ENCODE peak calls at places on chromosome 9, in five cellular contexts. One of them, this sample, is unnamed. For H3K27me3, the result is how much of the 10 kb centered on the place peaks cover.

GRCh38 chr9:12775963-12776774 is 1.3 kb downstream of the LURAP1L start:
- DNase-seq in colonic mucosa: peak
- DNase-seq in psoas muscle: peak
- DNase-seq in SK-N-SH: peak
- DNase-seq in dorsolateral prefrontal cortex: peak
- DNase-seq in this sample: peak

GRCh38 chr9:99699386-99699785 is 122.3 kb upstream of the NR4A3 start:
- DNase-seq in colonic mucosa: no peak
- DNase-seq in psoas muscle: no peak
- DNase-seq in SK-N-SH: no peak
- DNase-seq in dorsolateral prefrontal cortex: no peak
- DNase-seq in this sample: no peak

GRCh38 chr9:97900738-97901565 is 21.3 kb downstream of the TRMO start:
- DNase-seq in colonic mucosa: no peak
- DNase-seq in psoas muscle: no peak
- DNase-seq in SK-N-SH: peak
- DNase-seq in dorsolateral prefrontal cortex: no peak
- DNase-seq in this sample: no peak

GRCh38 chr9:37925786-37926736 is 22.1 kb upstream of the SLC25A51 start:
- DNase-seq in colonic mucosa: no peak
- DNase-seq in psoas muscle: no peak
- DNase-seq in SK-N-SH: no peak
- DNase-seq in dorsolateral prefrontal cortex: no peak
- DNase-seq in this sample: no peak

GRCh38 chr9:107425110-107426025 is 64.2 kb downstream of the KLF4 start:
- DNase-seq in colonic mucosa: peak
- DNase-seq in psoas muscle: peak
- DNase-seq in SK-N-SH: peak
- DNase-seq in dorsolateral prefrontal cortex: peak
- DNase-seq in this sample: peak

GRCh38 chr9:129719135-129719534 is 33.7 kb downstream of the PTGES start:
- DNase-seq in colonic mucosa: no peak
- DNase-seq in psoas muscle: no peak
- DNase-seq in SK-N-SH: no peak
- DNase-seq in dorsolateral prefrontal cortex: no peak
- DNase-seq in this sample: no peak

GRCh38 chr9:30075451-30076199 is 2308.8 kb upstream of the ACO1 start:
- DNase-seq in colonic mucosa: no peak
- DNase-seq in psoas muscle: no peak
- DNase-seq in SK-N-SH: no peak
- DNase-seq in dorsolateral prefrontal cortex: no peak
- DNase-seq in this sample: no peak

GRCh38 chr9:114083693-114084092 is 5.6 kb upstream of the AMBP start:
- DNase-seq in colonic mucosa: no peak
- DNase-seq in psoas muscle: no peak
- DNase-seq in SK-N-SH: no peak
- DNase-seq in dorsolateral prefrontal cortex: no peak
- DNase-seq in this sample: no peak

GRCh38 chr9:114434878-114435311 is 47.1 kb upstream of the AKNA start:
- DNase-seq in colonic mucosa: no peak
- DNase-seq in psoas muscle: no peak
- DNase-seq in SK-N-SH: peak
- DNase-seq in dorsolateral prefrontal cortex: no peak
- DNase-seq in this sample: no peak

GRCh38 chr9:6632516-6633328 is 12.8 kb downstream of the GLDC start:
- DNase-seq in colonic mucosa: peak
- DNase-seq in psoas muscle: no peak
- DNase-seq in SK-N-SH: no peak
- DNase-seq in dorsolateral prefrontal cortex: no peak
- DNase-seq in this sample: no peak

GRCh38 chr9:27203783-27204182 is 93.2 kb downstream of the EQTN start:
- DNase-seq in colonic mucosa: no peak
- DNase-seq in psoas muscle: no peak
- DNase-seq in SK-N-SH: no peak
- DNase-seq in dorsolateral prefrontal cortex: no peak
- DNase-seq in this sample: no peak

GRCh38 chr9:15735083-15735974 is 182.5 kb downstream of the CCDC171 start:
- DNase-seq in colonic mucosa: no peak
- DNase-seq in psoas muscle: no peak
- DNase-seq in SK-N-SH: no peak
- DNase-seq in dorsolateral prefrontal cortex: no peak
- DNase-seq in this sample: peak

GRCh38 chr9:127522727-127523126 is 71.4 kb downstream of the LRSAM1 start:
- DNase-seq in colonic mucosa: peak
- DNase-seq in psoas muscle: no peak
- DNase-seq in SK-N-SH: no peak
- DNase-seq in dorsolateral prefrontal cortex: no peak
- DNase-seq in this sample: no peak

GRCh38 chr9:119852399-119852798 is 483.2 kb upstream of the BRINP1 start:
- DNase-seq in colonic mucosa: no peak
- DNase-seq in psoas muscle: no peak
- DNase-seq in SK-N-SH: peak
- DNase-seq in dorsolateral prefrontal cortex: no peak
- DNase-seq in this sample: no peak

GRCh38 chr9:104287255-104287872 is 193.3 kb downstream of the SMC2 start:
- DNase-seq in colonic mucosa: no peak
- DNase-seq in psoas muscle: no peak
- DNase-seq in SK-N-SH: no peak
- DNase-seq in dorsolateral prefrontal cortex: no peak
- DNase-seq in this sample: no peak

GRCh38 chr9:93690618-93691017 is 114.2 kb downstream of the PHF2 start:
- DNase-seq in colonic mucosa: no peak
- DNase-seq in psoas muscle: no peak
- DNase-seq in SK-N-SH: no peak
- DNase-seq in dorsolateral prefrontal cortex: no peak
- DNase-seq in this sample: no peak

GRCh38 chr9:120580591-120580896 is 577 bp upstream of the CDK5RAP2 start:
- DNase-seq in colonic mucosa: no peak
- DNase-seq in psoas muscle: no peak
- DNase-seq in SK-N-SH: no peak
- DNase-seq in dorsolateral prefrontal cortex: no peak
- DNase-seq in this sample: no peak

GRCh38 chr9:112751059-112751795 is 667 bp downstream of the SNX30 start:
- DNase-seq in colonic mucosa: peak
- DNase-seq in psoas muscle: peak
- DNase-seq in SK-N-SH: peak
- DNase-seq in dorsolateral prefrontal cortex: peak
- DNase-seq in this sample: peak

GRCh38 chr9:100099722-100100042 is 639 bp downstream of the INVS start:
- DNase-seq in colonic mucosa: no peak
- DNase-seq in psoas muscle: peak
- DNase-seq in SK-N-SH: peak
- DNase-seq in dorsolateral prefrontal cortex: peak
- DNase-seq in this sample: peak

GRCh38 chr9:32351845-32352244 is 32.6 kb upstream of the ACO1 start:
- DNase-seq in colonic mucosa: no peak
- DNase-seq in psoas muscle: no peak
- DNase-seq in SK-N-SH: no peak
- DNase-seq in dorsolateral prefrontal cortex: no peak
- DNase-seq in this sample: no peak

GRCh38 chr9:115208503-115208902 is 90.5 kb upstream of the TNC start:
- DNase-seq in colonic mucosa: no peak
- DNase-seq in psoas muscle: no peak
- DNase-seq in SK-N-SH: no peak
- DNase-seq in dorsolateral prefrontal cortex: no peak
- DNase-seq in this sample: no peak

GRCh38 chr9:74035786-74036185 is 461.3 kb upstream of the RORB start:
- DNase-seq in colonic mucosa: no peak
- DNase-seq in psoas muscle: no peak
- DNase-seq in SK-N-SH: no peak
- DNase-seq in dorsolateral prefrontal cortex: no peak
- DNase-seq in this sample: no peak

GRCh38 chr9:4600363-4600762 is 61.7 kb upstream of the PLPP6 start:
- DNase-seq in colonic mucosa: no peak
- DNase-seq in psoas muscle: no peak
- DNase-seq in SK-N-SH: no peak
- DNase-seq in dorsolateral prefrontal cortex: no peak
- DNase-seq in this sample: no peak

GRCh38 chr9:21994526-21994995 is at the start of gene CDKN2B-AS1:
- DNase-seq in colonic mucosa: peak
- DNase-seq in psoas muscle: peak
- DNase-seq in SK-N-SH: peak
- DNase-seq in dorsolateral prefrontal cortex: no peak
- DNase-seq in this sample: peak

GRCh38 chr9:137480686-137481683 is 21.9 kb upstream of the NSMF start:
- DNase-seq in colonic mucosa: no peak
- DNase-seq in psoas muscle: no peak
- DNase-seq in SK-N-SH: no peak
- DNase-seq in dorsolateral prefrontal cortex: no peak
- DNase-seq in this sample: no peak
- TF ChIP-seq CTCF in colonic mucosa: no peak
- TF ChIP-seq CTCF in psoas muscle: no peak
- TF ChIP-seq CTCF in SK-N-SH: no peak
- TF ChIP-seq CTCF in dorsolateral prefrontal cortex: no peak
- TF ChIP-seq CTCF in this sample: no peak

GRCh38 chr9:134488901-134489280 is 152.7 kb upstream of the COL5A1 start:
- DNase-seq in colonic mucosa: no peak
- DNase-seq in psoas muscle: no peak
- DNase-seq in SK-N-SH: peak
- DNase-seq in dorsolateral prefrontal cortex: no peak
- DNase-seq in this sample: no peak

GRCh38 chr9:134485653-134486052 is 155.9 kb upstream of the COL5A1 start:
- DNase-seq in colonic mucosa: no peak
- DNase-seq in psoas muscle: no peak
- DNase-seq in SK-N-SH: no peak
- DNase-seq in dorsolateral prefrontal cortex: no peak
- DNase-seq in this sample: no peak

GRCh38 chr9:134486127-134486995 is 155.2 kb upstream of the COL5A1 start:
- DNase-seq in colonic mucosa: no peak
- DNase-seq in psoas muscle: no peak
- DNase-seq in SK-N-SH: no peak
- DNase-seq in dorsolateral prefrontal cortex: peak
- DNase-seq in this sample: peak

GRCh38 chr9:134488251-134488900 is 153.2 kb upstream of the COL5A1 start:
- DNase-seq in colonic mucosa: no peak
- DNase-seq in psoas muscle: peak
- DNase-seq in SK-N-SH: no peak
- DNase-seq in dorsolateral prefrontal cortex: peak
- DNase-seq in this sample: no peak

GRCh38 chr9:134487066-134487710 is 154.4 kb upstream of the COL5A1 start:
- DNase-seq in colonic mucosa: no peak
- DNase-seq in psoas muscle: no peak
- DNase-seq in SK-N-SH: no peak
- DNase-seq in dorsolateral prefrontal cortex: peak
- DNase-seq in this sample: no peak
- H3K27me3 ChIP-seq in colonic mucosa: under half
- H3K27me3 ChIP-seq in psoas muscle: under half
- H3K27me3 ChIP-seq in SK-N-SH: under half
- H3K27me3 ChIP-seq in dorsolateral prefrontal cortex: under half
- H3K27me3 ChIP-seq in this sample: under half

DNA sequence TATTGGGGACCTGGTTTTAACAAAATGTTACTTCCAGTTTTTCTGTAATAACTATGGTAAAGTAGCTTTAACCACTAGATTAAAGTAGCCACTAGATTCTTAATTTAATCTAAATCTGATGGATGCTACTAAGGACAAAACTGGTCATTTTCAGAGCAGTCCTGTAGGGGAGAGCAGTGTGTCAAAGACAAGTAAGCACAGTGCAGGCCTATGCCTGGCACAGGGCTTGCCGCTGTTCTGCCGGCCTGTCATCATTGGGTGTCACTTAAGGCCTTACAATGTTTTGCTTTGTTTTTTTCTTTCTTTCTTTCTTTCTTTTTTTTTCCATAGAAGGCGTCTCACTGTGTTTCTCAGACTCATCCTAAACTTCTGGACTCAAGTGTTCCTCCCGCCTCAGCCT is 53.0 kb upstream of the NXNL2 start:
- DNase-seq in colonic mucosa: no peak
- DNase-seq in psoas muscle: no peak
- DNase-seq in SK-N-SH: no peak
- DNase-seq in dorsolateral prefrontal cortex: peak
- DNase-seq in this sample: no peak
- TF ChIP-seq CTCF in colonic mucosa: no peak
- TF ChIP-seq CTCF in psoas muscle: no peak
- TF ChIP-seq CTCF in SK-N-SH: no peak
- TF ChIP-seq CTCF in dorsolateral prefrontal cortex: peak
- TF ChIP-seq CTCF in this sample: no peak

DNA sequence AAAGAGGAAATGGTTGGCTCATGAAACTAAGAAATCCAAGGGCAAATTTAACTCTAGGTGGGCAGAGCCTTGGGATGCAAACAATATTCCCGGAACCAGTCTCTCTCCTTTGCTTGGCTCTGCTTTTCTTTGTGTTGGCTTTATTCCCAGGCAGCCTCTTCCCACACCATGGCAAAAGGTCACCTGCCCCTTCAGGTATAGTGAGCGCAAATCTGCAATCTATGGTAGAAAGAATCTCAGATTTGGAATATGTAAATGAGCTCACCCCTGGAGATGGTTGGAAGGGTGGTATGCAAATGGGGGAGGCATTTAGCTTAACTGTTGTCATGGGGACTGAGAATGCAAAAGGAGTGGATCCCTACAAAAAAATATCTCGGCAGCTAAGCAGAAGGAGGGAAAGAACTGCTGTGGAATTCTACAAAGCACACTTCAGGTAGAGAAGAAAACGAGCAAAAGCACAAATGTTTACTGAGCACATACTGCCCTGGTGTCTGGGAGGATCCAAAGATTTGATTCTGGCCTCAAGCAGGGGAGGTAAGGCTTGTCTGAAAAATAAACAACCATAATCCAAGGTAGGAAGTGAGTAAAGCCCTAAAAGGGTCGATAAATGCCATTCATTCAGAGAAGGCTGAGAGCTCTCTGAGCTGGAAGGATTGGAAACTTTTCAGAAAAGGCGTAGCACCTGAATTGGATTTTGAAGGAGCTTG is 139.7 kb downstream of the TLE1 start:
- DNase-seq in colonic mucosa: peak
- DNase-seq in psoas muscle: no peak
- DNase-seq in SK-N-SH: no peak
- DNase-seq in dorsolateral prefrontal cortex: no peak
- DNase-seq in this sample: no peak
- H3K27me3 ChIP-seq in colonic mucosa: under half
- H3K27me3 ChIP-seq in psoas muscle: under half
- H3K27me3 ChIP-seq in SK-N-SH: under half
- H3K27me3 ChIP-seq in dorsolateral prefrontal cortex: under half
- H3K27me3 ChIP-seq in this sample: under half

GRCh38 chr9:124312290-124313265 is 54.8 kb downstream of the NEK6 start:
- DNase-seq in colonic mucosa: no peak
- DNase-seq in psoas muscle: no peak
- DNase-seq in SK-N-SH: peak
- DNase-seq in dorsolateral prefrontal cortex: no peak
- DNase-seq in this sample: no peak
- TF ChIP-seq CTCF in colonic mucosa: no peak
- TF ChIP-seq CTCF in psoas muscle: no peak
- TF ChIP-seq CTCF in SK-N-SH: peak
- TF ChIP-seq CTCF in dorsolateral prefrontal cortex: no peak
- TF ChIP-seq CTCF in this sample: no peak

DNA sequence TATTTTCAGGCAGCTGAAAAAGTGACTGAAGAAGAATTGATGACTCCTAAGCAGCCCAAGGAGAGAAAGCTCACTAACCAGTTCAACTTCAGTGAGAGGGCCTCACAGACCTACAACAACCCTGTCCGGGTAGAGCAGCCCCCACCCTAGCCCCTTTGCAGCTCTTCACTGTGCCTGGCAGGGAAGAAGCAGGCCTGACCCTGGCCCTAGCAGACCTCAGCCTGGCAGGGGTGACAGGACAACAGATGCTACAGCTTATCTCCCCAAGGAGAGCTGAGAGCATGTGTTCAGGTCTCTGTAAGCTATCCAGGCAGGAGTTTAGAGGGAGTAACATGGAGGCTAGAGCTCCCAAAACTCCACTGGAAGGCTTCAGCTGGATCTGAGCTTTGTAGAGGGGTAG is 31.8 kb downstream of the DNAI1 start:
- DNase-seq in colonic mucosa: no peak
- DNase-seq in psoas muscle: no peak
- DNase-seq in SK-N-SH: peak
- DNase-seq in dorsolateral prefrontal cortex: no peak
- DNase-seq in this sample: no peak
- H3K27me3 ChIP-seq in colonic mucosa: under half
- H3K27me3 ChIP-seq in psoas muscle: under half
- H3K27me3 ChIP-seq in SK-N-SH: under half
- H3K27me3 ChIP-seq in dorsolateral prefrontal cortex: under half
- H3K27me3 ChIP-seq in this sample: under half

This sample was measured in adrenal gland.